ENCODE peak calls at places on chromosomes 3 and 15, in seven cellular contexts. V is HepG2, U is HCT116, T is H1, S is SK-N-SH, W is GM12878, E is Panc1. O is an unnamed sample.
A peak's percentile ranks its signal among the peaks of the same experiment; 100 is the strongest.

GRCh38 chr3:71026634-71027578 is 556.6 kb downstream of the FOXP1 start:
- DNase-seq in V (peak; percentile 37), U (no peak), T (no peak), S (no peak), W (no peak), E (peak; percentile 32), O (no peak)

GRCh38 chr3:29291982-29292363 is 11.1 kb downstream of the RBMS3 start:
- DNase-seq in V (no peak), U (no peak), T (no peak), S (no peak), W (no peak), E (no peak), O (no peak)

GRCh38 chr15:71683401-71684274 is 126.7 kb upstream of the NR2E3 start:
- DNase-seq in V (no peak), U (no peak), T (no peak), S (no peak), W (no peak), E (no peak), O (no peak)

GRCh38 chr3:105801397-105801796 is 67.4 kb downstream of the CBLB start:
- DNase-seq in V (no peak), U (no peak), T (no peak), S (no peak), W (peak; percentile 33), E (no peak), O (no peak)

GRCh38 chr15:78988361-78988911 is 43.6 kb upstream of the CTSH start:
- DNase-seq in V (peak; percentile 97), U (peak; percentile 54), T (no peak), S (no peak), W (peak; percentile 63), E (peak; percentile 73), O (no peak)

GRCh38 chr15:71484080-71484479 is 326.3 kb upstream of the NR2E3 start:
- DNase-seq in V (no peak), U (no peak), T (no peak), S (no peak), W (no peak), E (no peak), O (no peak)

GRCh38 chr3:195154793-195155535 is 116.0 kb downstream of the XXYLT1 start:
- DNase-seq in V (peak; percentile 91), U (no peak), T (no peak), S (peak; percentile 86), W (no peak), E (no peak), O (peak; percentile 57)

GRCh38 chr3:150783920-150784746 is 21.2 kb upstream of the SIAH2 start:
- DNase-seq in V (no peak), U (no peak), T (no peak), S (no peak), W (no peak), E (no peak), O (no peak)

GRCh38 chr3:141740349-141740748 is 2.3 kb downstream of the RNF7 start:
- DNase-seq in V (no peak), U (no peak), T (no peak), S (no peak), W (no peak), E (no peak), O (no peak)

GRCh38 chr15:68596691-68597090 is 17.9 kb downstream of the CORO2B start:
- DNase-seq in V (no peak), U (no peak), T (no peak), S (no peak), W (no peak), E (no peak), O (no peak)

GRCh38 chr3:160403796-160404510 is 4.5 kb downstream of the SMC4 start:
- DNase-seq in V (no peak), U (no peak), T (no peak), S (no peak), W (no peak), E (no peak), O (no peak)

GRCh38 chr3:15653326-15653725 is 51.8 kb downstream of the BTD start:
- DNase-seq in V (no peak), U (no peak), T (no peak), S (no peak), W (no peak), E (no peak), O (no peak)

GRCh38 chr3:126683506-126683905 is 20.5 kb upstream of the CHCHD6 start:
- DNase-seq in V (no peak), U (no peak), T (no peak), S (peak; percentile 68), W (no peak), E (no peak), O (no peak)

GRCh38 chr3:73781536-73781935 is 156.8 kb upstream of the PDZRN3 start:
- DNase-seq in V (no peak), U (no peak), T (no peak), S (no peak), W (no peak), E (no peak), O (no peak)

GRCh38 chr15:31487811-31488436 is 161.3 kb downstream of the KLF13 start:
- DNase-seq in V (no peak), U (no peak), T (no peak), S (no peak), W (peak; percentile 61), E (no peak), O (no peak)

DNA sequence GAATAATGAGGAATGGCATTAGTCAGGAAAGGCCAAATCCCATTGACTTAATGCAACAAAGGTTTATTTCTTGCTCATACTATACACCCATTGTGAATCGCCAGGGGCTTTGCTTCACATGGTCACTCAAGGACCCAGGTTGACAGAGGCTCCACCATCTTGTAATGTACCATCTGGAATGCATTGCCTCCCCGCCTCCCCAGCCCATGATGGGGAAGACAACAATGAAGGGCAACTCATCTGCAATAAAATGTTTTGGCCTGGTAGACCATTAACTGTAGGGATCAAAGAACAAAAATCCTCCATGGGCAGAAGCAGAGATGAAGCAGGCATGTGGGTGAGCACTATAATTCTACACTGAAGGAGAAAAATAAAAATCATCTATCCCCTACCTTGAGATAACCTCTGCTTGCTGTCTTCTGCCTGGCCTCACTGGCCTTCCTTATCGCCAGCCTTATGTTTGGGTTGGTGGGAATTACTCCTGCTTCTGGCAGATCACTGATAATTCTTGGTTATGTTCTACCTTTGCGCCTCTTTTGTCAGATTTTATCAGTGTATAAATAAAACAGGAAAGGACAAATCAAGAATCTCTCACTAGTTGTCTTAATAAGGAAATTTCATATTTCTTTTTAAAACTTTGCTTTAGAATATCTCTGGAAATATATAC is 37.8 kb downstream of the GPR160 start:
- DNase-seq in V (peak; percentile 15), U (no peak), T (no peak), S (no peak), W (no peak), E (no peak), O (peak; percentile 16)
- TF ChIP-seq SIN3A in V (no peak), U (no peak), T (no peak), S (no peak), W (no peak), E (no peak), O (no peak)

DNA sequence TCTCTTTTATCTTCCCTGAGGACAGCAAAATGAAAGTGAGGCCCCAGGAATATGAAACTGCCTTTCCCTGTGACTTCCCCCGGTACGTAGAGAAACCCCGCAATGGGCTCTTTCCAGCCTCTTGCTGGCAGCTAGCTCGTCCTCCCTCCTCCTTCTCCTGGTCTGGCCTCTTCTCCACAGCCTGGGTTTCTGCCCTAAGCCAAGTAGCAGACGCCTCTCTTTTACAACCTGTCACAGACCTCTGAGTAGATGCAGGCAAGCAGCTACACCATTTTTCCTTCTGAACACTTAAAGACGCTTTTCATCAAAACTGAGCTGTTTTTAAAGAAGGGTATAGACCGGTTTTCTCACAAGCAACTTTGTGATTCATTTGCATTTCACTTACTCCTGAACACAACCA is 31.9 kb downstream of the ADAMTSL3 start:
- DNase-seq in V (no peak), U (no peak), T (no peak), S (no peak), W (no peak), E (no peak), O (no peak)
- TF ChIP-seq SIN3A in V (no peak), U (no peak), T (no peak), S (no peak), W (no peak), E (no peak), O (no peak)

DNA sequence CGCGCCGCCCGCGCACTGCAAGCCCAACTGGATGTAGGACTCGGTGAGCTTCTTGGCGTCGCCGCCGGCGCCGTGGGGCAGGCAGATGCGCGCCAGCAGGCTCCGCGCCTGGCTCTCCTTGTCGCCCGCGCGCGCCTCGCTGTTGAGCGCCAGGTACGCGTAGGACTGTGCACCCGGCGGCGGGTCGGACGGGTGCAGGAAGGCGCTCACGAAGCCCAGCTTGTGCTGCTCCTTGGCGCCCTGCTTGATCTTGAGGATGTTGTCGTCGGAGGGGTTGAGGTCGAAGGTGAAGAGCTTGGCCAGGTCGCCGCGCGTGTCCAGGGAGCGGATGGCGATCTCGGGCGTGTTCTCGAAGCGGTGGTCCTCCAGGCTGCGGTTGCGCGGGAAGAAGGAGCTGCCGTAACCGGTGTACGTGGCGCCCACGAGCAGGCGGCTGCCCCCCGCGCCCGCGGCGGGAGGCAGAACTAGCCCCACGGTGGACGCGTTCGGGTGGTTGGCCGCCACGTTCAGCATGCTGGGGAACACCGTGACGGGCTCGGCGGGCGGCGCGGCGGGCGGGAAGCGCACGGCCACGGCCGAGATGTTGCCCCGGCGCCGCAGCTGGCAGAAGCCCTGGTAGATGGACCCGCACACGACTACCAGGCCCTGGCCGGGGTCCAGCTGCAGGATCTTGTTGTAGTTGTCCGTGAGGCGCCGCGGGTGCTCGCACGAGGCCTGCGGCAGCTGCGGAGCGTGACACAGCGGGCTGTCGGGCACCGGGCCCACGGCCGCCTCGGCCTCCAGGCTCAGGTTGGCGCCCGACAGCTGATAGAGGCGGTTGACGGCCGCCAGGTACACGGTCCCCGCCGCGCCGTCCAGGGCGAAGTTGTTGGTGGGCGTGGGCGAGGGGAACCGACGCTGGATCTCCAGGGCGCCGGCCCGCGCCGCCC is 619 bp downstream of the PLXND1 start:
- DNase-seq in V (no peak), U (no peak), T (no peak), S (peak; percentile 78), W (no peak), E (no peak), O (no peak)
- TF ChIP-seq SIN3A in V (peak; percentile 40), U (no peak), T (no peak), S (no peak), W (no peak), E (peak; percentile 56), O (no peak)

DNA sequence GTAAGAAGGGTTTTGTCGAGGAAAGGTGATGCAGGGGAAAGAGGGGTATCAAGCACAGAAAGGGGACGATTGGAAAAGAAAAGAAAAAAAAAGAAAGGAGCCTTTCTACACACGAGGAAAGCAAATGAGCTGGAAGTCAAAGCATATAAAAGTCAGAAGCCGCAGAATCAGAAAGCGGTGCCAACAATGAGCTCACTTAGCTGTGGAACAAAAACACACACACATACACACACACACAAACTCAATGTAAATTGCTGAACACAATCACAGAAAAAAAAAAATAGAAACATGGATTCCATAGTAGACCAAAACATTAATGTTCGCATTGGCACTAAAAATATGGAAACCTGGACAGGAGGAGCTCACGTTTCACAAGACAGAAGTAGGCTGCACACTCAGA is 63.4 kb upstream of the FEZF2 start:
- DNase-seq in V (no peak), U (no peak), T (no peak), S (no peak), W (no peak), E (no peak), O (no peak)
- TF ChIP-seq SIN3A in V (no peak), U (no peak), T (no peak), S (no peak), W (no peak), E (no peak), O (no peak)

GRCh38 chr3:56837196-56837955 is 35.6 kb upstream of the ARHGEF3 start:
- DNase-seq in V (no peak), U (no peak), T (no peak), S (no peak), W (peak; percentile 21), E (no peak), O (no peak)
- TF ChIP-seq SIN3A in V (no peak), U (no peak), T (no peak), S (no peak), W (no peak), E (no peak), O (no peak)